ENCODE peak calls at places on chromosomes 4 and X, in six cellular contexts. G, V, M, L, I and E are unnamed samples.

GRCh38 chr4:25351777-25352421 is 25.2 kb upstream of the ANAPC4 start:
- DNase-seq in G (no peak), V (no peak), M (no peak), L (no peak), I (no peak), E (peak)

GRCh38 chr4:182478475-182478874 is 235.3 kb downstream of the TENM3 start:
- DNase-seq in G (peak), V (peak), M (no peak), L (no peak), I (no peak), E (peak)

GRCh38 chrX:43559643-43560042 is 96.5 kb upstream of the MAOA start:
- DNase-seq in G (peak), V (no peak), M (no peak), L (peak), I (peak), E (peak)

GRCh38 chrX:119240356-119240755 is 4.3 kb downstream of the PGRMC1 start:
- DNase-seq in G (no peak), V (no peak), M (no peak), L (no peak), I (no peak), E (peak)

GRCh38 chr4:152535236-152535902 is 523 bp downstream of the FBXW7 start:
- DNase-seq in G (no peak), V (no peak), M (no peak), L (peak), I (peak), E (no peak)

GRCh38 chrX:22192419-22193086 is 80.2 kb upstream of the CBLL2 start:
- DNase-seq in G (peak), V (no peak), M (peak), L (peak), I (peak), E (peak)

GRCh38 chr4:1029957-1030520 is 18.6 kb downstream of the FGFRL1 start:
- DNase-seq in G (no peak), V (no peak), M (no peak), L (no peak), I (no peak), E (no peak)

GRCh38 chr4:83022724-83023427 is 12.1 kb upstream of the COPS4 start:
- DNase-seq in G (no peak), V (no peak), M (no peak), L (no peak), I (no peak), E (peak)

GRCh38 chr4:184450743-184451142 is 23.6 kb downstream of the IRF2 start:
- DNase-seq in G (no peak), V (no peak), M (no peak), L (no peak), I (no peak), E (no peak)

GRCh38 chrX:2423293-2423692 is 77.5 kb downstream of the DHRSX start:
- DNase-seq in G (no peak), V (no peak), M (no peak), L (no peak), I (no peak), E (peak)

GRCh38 chr4:184583738-184584502 is 65.3 kb downstream of the CASP3 start:
- DNase-seq in G (no peak), V (no peak), M (no peak), L (no peak), I (no peak), E (no peak)

GRCh38 chrX:55056820-55057690 is 17.8 kb upstream of the PAGE2B start:
- DNase-seq in G (no peak), V (no peak), M (no peak), L (peak), I (peak), E (peak)

GRCh38 chr4:139828966-139829662 is 163.5 kb downstream of the MGST2 start:
- DNase-seq in G (no peak), V (no peak), M (no peak), L (no peak), I (no peak), E (no peak)

GRCh38 chr4:117137143-117137542 is 51.8 kb upstream of the TRAM1L1 start:
- DNase-seq in G (peak), V (no peak), M (no peak), L (no peak), I (no peak), E (peak)

GRCh38 chr4:30094866-30095265 is 625.3 kb upstream of the PCDH7 start:
- DNase-seq in G (no peak), V (no peak), M (no peak), L (no peak), I (no peak), E (no peak)

GRCh38 chr4:146232131-146232722 is 17.9 kb downstream of the REELD1 start:
- DNase-seq in G (no peak), V (no peak), M (no peak), L (no peak), I (no peak), E (no peak)

GRCh38 chr4:82268050-82268825 is 105.6 kb downstream of the HNRNPD start:
- DNase-seq in G (peak), V (peak), M (peak), L (peak), I (peak), E (peak)

GRCh38 chrX:71366674-71367256 is 608 bp downstream of the TAF1 start:
- DNase-seq in G (no peak), V (no peak), M (peak), L (peak), I (peak), E (peak)

GRCh38 chr4:155809835-155810234 is 51.0 kb downstream of the GUCY1B1 start:
- DNase-seq in G (peak), V (peak), M (no peak), L (no peak), I (peak), E (peak)

GRCh38 chrX:123610915-123611314 is 121.9 kb downstream of the THOC2 start:
- DNase-seq in G (no peak), V (no peak), M (no peak), L (no peak), I (no peak), E (no peak)

GRCh38 chr4:139666735-139667266 is 1.2 kb downstream of the MGST2 start:
- DNase-seq in G (no peak), V (no peak), M (peak), L (no peak), I (peak), E (peak)

GRCh38 chr4:48141048-48141447 is 7.0 kb upstream of the TXK start:
- DNase-seq in G (no peak), V (no peak), M (no peak), L (no peak), I (no peak), E (peak)

GRCh38 chr4:172776203-172776896 is 392.3 kb upstream of the GALNT7 start:
- DNase-seq in G (no peak), V (no peak), M (no peak), L (no peak), I (no peak), E (no peak)

GRCh38 chr4:158802914-158803313 is 34.1 kb downstream of the FNIP2 start:
- DNase-seq in G (no peak), V (no peak), M (no peak), L (no peak), I (no peak), E (no peak)

GRCh38 chrX:18983711-18984380 is at the start of gene PHKA2:
- DNase-seq in G (no peak), V (no peak), M (peak), L (no peak), I (peak), E (no peak)

GRCh38 chrX:131621650-131622049 is 77.8 kb downstream of the OR13H1 start:
- DNase-seq in G (no peak), V (no peak), M (no peak), L (no peak), I (no peak), E (no peak)

GRCh38 chr4:39323836-39324235 is 42.3 kb downstream of the RFC1 start:
- DNase-seq in G (no peak), V (no peak), M (no peak), L (no peak), I (no peak), E (no peak)

GRCh38 chrX:152154050-152154449 is 15.7 kb upstream of the MAGEA10 start:
- DNase-seq in G (no peak), V (no peak), M (no peak), L (no peak), I (no peak), E (no peak)

GRCh38 chr4:98539299-98539698 is 119.1 kb downstream of the TSPAN5 start:
- DNase-seq in G (no peak), V (no peak), M (no peak), L (no peak), I (no peak), E (no peak)

GRCh38 chrX:103734125-103734760 is 23.5 kb downstream of the TMEM31 start:
- DNase-seq in G (no peak), V (no peak), M (no peak), L (no peak), I (no peak), E (no peak)

GRCh38 chr4:17577660-17578481 is 873 bp downstream of the LAP3 start:
- DNase-seq in G (no peak), V (no peak), M (peak), L (peak), I (peak), E (peak)

GRCh38 chrX:119190251-119190651 is 45.8 kb upstream of the PGRMC1 start:
- DNase-seq in G (no peak), V (no peak), M (peak), L (no peak), I (peak), E (no peak)

GRCh38 chr4:8869002-8869878 is 2.4 kb downstream of the HMX1 start:
- DNase-seq in G (no peak), V (no peak), M (no peak), L (no peak), I (no peak), E (no peak)

GRCh38 chr4:8870647-8871416 is 807 bp downstream of the HMX1 start:
- DNase-seq in G (no peak), V (no peak), M (no peak), L (no peak), I (no peak), E (no peak)

GRCh38 chr4:8869879-8870646 is 1.6 kb downstream of the HMX1 start:
- DNase-seq in G (no peak), V (no peak), M (no peak), L (no peak), I (no peak), E (no peak)

GRCh38 chr4:8872402-8873291 is 1.0 kb upstream of the HMX1 start:
- DNase-seq in G (no peak), V (no peak), M (no peak), L (no peak), I (no peak), E (no peak)

DNA sequence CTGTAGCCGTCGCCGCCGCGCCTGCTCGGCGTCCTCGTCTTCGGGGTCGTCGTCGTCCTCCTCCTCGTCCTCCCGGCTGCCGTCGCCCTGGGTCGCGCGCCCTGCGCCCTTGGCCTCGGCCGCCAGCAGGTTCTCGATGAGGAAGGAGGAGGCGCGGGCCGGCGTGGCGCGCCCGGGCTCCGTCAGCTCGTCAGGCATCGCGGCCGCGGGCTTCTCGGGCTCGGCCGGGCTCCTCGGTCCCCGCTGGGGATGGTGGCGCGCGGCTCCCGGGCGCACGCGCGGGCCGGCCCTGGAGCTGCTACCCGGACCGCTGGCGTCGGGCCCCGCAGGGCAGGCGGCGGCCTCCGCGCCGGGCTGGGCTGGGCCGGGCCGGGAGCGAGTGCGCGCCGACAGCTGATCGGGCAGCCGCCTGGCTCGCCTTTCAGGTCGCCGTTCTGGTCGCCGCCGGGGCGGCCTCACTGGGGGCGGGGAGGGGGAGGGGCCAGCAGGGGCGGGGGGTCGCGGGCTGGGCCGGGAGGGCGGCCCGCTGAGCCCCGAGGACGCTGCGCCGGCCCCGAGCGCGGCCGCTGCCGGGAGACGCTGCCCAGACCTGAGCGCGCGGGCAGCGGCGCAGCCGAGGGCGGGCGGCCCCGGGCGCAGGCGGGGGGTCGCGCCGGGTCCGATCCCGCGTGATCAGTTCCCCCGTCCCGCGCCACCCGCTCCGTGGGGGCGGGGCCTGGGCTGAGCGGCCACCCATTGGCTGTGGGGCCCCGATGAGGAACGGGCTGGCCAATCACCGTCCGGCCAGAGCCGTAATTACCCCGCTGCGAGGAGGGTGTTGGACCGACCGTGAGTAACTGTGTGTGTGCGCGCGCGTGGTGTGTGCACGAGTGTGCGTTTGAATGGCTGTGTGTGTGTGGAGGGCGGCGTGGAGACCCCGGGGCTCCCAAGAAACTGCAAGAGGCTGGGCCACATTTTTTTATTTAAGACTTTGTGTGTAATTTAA is at the start of gene HMX1:
- DNase-seq in G (no peak), V (no peak), M (peak), L (no peak), I (no peak), E (no peak)
- H3K4me3 ChIP-seq in G (no peak), V (no peak), M (peak), L (no peak), I (no peak), E (no peak)

DNA sequence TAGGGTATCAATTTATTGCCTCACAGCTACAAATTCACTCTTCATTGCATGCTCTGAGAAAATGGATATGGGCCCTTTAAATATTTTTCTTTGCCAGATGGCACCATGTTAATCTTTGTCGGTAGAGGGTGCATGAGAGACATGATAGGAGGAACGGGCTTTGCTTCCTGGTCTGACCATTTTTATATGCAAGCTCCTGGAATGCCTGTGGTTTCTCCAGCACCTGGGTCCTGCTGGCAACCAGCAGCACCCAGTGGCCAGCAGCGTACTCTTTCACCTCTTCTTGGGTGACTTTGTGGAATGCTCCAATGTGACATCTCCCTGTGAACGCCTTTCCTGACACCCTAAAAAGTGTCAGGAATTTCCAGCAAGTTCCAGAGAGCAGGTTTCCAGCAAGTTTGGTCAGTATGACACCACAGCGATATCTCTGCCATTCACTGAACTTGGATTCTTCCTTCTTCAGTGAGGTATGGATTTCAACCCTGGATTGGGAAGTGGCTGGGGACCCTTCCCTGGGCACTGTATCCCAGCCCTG is 140.3 kb upstream of the PGRMC2 start:
- DNase-seq in G (peak), V (no peak), M (no peak), L (no peak), I (peak), E (peak)
- H3K4me3 ChIP-seq in G (peak), V (no peak), M (peak), L (no peak), I (no peak), E (no peak)

GRCh38 chrX:40102393-40103381 is 4.9 kb upstream of the BCOR start:
- DNase-seq in G (no peak), V (no peak), M (no peak), L (no peak), I (no peak), E (no peak)
- H3K4me3 ChIP-seq in G (no peak), V (no peak), M (no peak), L (no peak), I (no peak), E (no peak)

GRCh38 chr4:15089979-15090378 is 87.7 kb downstream of the CPEB2 start:
- DNase-seq in G (no peak), V (no peak), M (no peak), L (no peak), I (no peak), E (no peak)
- H3K4me3 ChIP-seq in G (no peak), V (no peak), M (no peak), L (no peak), I (no peak), E (no peak)

DNA sequence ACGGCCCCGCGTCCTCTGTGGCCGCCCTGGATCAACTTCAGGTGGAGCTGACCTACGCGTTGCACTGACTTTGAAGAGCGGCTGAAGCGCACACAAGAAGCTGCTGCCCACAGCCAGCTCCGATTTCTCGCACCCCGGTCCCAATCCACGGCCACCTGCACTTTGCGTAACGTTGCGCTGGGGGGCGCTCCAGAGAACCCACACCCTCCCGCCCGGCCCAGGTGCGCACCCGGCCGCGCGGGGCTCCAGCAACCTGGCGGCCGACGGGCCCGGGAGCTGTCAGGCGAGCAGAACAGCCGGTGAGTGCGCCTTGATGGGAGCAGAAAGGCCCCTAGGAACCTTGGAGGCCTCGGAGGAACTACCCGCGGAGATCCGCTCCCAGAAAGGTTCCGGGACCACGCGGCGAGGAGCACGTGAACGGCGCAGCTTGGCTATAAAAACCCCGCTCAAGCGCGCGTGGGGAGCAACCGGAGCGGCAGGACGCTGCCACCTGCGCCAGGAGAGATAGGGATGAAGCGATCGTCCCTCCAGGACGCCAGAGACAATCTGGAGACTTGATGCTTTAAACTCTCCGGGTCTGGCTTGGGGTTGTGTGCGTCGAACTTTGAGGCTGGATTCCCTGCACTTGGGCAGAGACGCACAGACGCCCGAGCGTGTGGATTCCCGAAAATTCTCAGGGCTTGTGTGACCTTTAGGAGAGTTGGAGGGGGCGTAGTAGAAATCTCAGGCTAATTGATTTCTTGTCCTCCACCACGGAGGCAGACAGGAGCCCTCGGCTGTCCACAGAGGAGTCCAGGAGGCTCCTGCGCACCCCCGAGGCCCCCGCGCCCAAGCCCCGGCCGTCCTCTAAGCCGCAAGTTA is 591 bp upstream of the NWD2 start:
- DNase-seq in G (no peak), V (no peak), M (no peak), L (no peak), I (peak), E (peak)
- H3K4me3 ChIP-seq in G (no peak), V (no peak), M (no peak), L (no peak), I (no peak), E (no peak)

GRCh38 chr4:109303141-109303499 is 662 bp upstream of the COL25A1 start:
- DNase-seq in G (no peak), V (no peak), M (no peak), L (no peak), I (peak), E (peak)
- H3K4me3 ChIP-seq in G (no peak), V (peak), M (peak), L (peak), I (no peak), E (peak)